ENCODE peak calls at places on chromosome 16, in six cellular contexts. Y, I, C, X, S and P are unnamed samples.

GRCh38 chr16:12067714-12068401 is 91.3 kb downstream of the SNX29 start:
- DNase-seq in Y (peak; percentile 69), I (peak; percentile 81), C (peak; percentile 38), X (no peak), S (peak; percentile 60), P (peak; percentile 72)

GRCh38 chr16:53826658-53827057 is 122.7 kb downstream of the FTO start:
- DNase-seq in Y (no peak), I (no peak), C (no peak), X (no peak), S (no peak), P (no peak)

GRCh38 chr16:19213885-19214284 is 45.8 kb downstream of the SYT17 start:
- DNase-seq in Y (no peak), I (peak; percentile 7), C (no peak), X (no peak), S (peak; percentile 12), P (no peak)

GRCh38 chr16:19757026-19757425 is 39.0 kb downstream of the IQCK start:
- DNase-seq in Y (no peak), I (no peak), C (no peak), X (no peak), S (no peak), P (no peak)

GRCh38 chr16:85419503-85420408 is 193.4 kb upstream of the GSE1 start:
- DNase-seq in Y (peak; percentile 8), I (no peak), C (no peak), X (peak; percentile 24), S (no peak), P (no peak)

GRCh38 chr16:71293921-71294320 is 4.7 kb upstream of the CMTR2 start:
- DNase-seq in Y (no peak), I (no peak), C (no peak), X (no peak), S (no peak), P (no peak)

GRCh38 chr16:9797306-9797705 is 384.9 kb downstream of the GRIN2A start:
- DNase-seq in Y (no peak), I (no peak), C (no peak), X (no peak), S (no peak), P (no peak)

GRCh38 chr16:1532081-1532760 is 1.2 kb upstream of the TMEM204 start:
- DNase-seq in Y (peak; percentile 59), I (no peak), C (no peak), X (peak; percentile 59), S (no peak), P (peak; percentile 51)

GRCh38 chr16:45454-45853 is 8.0 kb downstream of the POLR3K start:
- DNase-seq in Y (peak; percentile 5), I (no peak), C (no peak), X (no peak), S (no peak), P (no peak)

GRCh38 chr16:82439678-82440293 is 187.0 kb upstream of the CDH13 start:
- DNase-seq in Y (no peak), I (peak; percentile 18), C (no peak), X (no peak), S (no peak), P (no peak)

GRCh38 chr16:89191033-89191900 is 9.1 kb downstream of the SLC22A31 start:
- DNase-seq in Y (peak; percentile 36), I (no peak), C (no peak), X (peak; percentile 53), S (no peak), P (no peak)

GRCh38 chr16:85056211-85056748 is 28.7 kb downstream of the KIAA0513 start:
- DNase-seq in Y (no peak), I (no peak), C (peak; percentile 8), X (no peak), S (peak; percentile 16), P (no peak)

GRCh38 chr16:65068151-65068740 is 53.6 kb downstream of the CDH11 start:
- DNase-seq in Y (no peak), I (peak; percentile 48), C (no peak), X (no peak), S (no peak), P (no peak)

GRCh38 chr16:70252355-70252988 is 732 bp upstream of the EXOSC6 start:
- DNase-seq in Y (no peak), I (peak; percentile 67), C (peak; percentile 39), X (no peak), S (peak; percentile 39), P (no peak)

GRCh38 chr16:57711993-57712392 is 17.4 kb downstream of the DRC7 start:
- DNase-seq in Y (no peak), I (no peak), C (no peak), X (no peak), S (no peak), P (no peak)

GRCh38 chr16:17273142-17273561 is 197.6 kb downstream of the XYLT1 start:
- DNase-seq in Y (peak; percentile 67), I (no peak), C (peak; percentile 67), X (no peak), S (peak; percentile 52), P (no peak)

GRCh38 chr16:85935957-85936760 is 37.2 kb downstream of the IRF8 start:
- DNase-seq in Y (no peak), I (no peak), C (peak; percentile 87), X (peak; percentile 68), S (peak; percentile 85), P (no peak)

GRCh38 chr16:8958344-8958808 is 5.3 kb downstream of the USP7 start:
- DNase-seq in Y (no peak), I (no peak), C (peak; percentile 27), X (peak; percentile 66), S (peak; percentile 49), P (no peak)

GRCh38 chr16:50198802-50199410 is 45.8 kb downstream of the TENT4B start:
- DNase-seq in Y (no peak), I (no peak), C (no peak), X (no peak), S (no peak), P (no peak)

GRCh38 chr16:71387045-71387871 is 28.7 kb downstream of the CALB2 start:
- DNase-seq in Y (no peak), I (no peak), C (no peak), X (no peak), S (no peak), P (no peak)

GRCh38 chr16:1048442-1049112 is 24.0 kb upstream of the SSTR5 start:
- DNase-seq in Y (peak; percentile 51), I (peak; percentile 92), C (peak; percentile 14), X (no peak), S (peak; percentile 49), P (peak; percentile 39)

GRCh38 chr16:12061336-12062055 is 85.0 kb downstream of the SNX29 start:
- DNase-seq in Y (no peak), I (no peak), C (no peak), X (no peak), S (no peak), P (no peak)

GRCh38 chr16:68257251-68257905 is 6.9 kb upstream of the SLC7A6 start:
- DNase-seq in Y (no peak), I (no peak), C (no peak), X (no peak), S (no peak), P (no peak)

GRCh38 chr16:60059141-60059540 is 1325.0 kb upstream of the GOT2 start:
- DNase-seq in Y (no peak), I (no peak), C (no peak), X (no peak), S (no peak), P (no peak)

GRCh38 chr16:57045694-57046381 is 46.5 kb upstream of the CPNE2 start:
- DNase-seq in Y (peak; percentile 63), I (peak; percentile 31), C (no peak), X (no peak), S (peak; percentile 34), P (peak; percentile 32)

GRCh38 chr16:9092282-9092962 is 978 bp downstream of the HAPSTR1 start:
- DNase-seq in Y (peak; percentile 30), I (peak; percentile 49), C (peak; percentile 65), X (peak; percentile 72), S (peak; percentile 68), P (peak; percentile 47)

GRCh38 chr16:79751785-79752184 is 151.2 kb upstream of the MAF start:
- DNase-seq in Y (peak; percentile 16), I (no peak), C (no peak), X (no peak), S (no peak), P (no peak)

GRCh38 chr16:87602821-87603683 is 744 bp downstream of the JPH3 start:
- DNase-seq in Y (no peak), I (no peak), C (no peak), X (peak; percentile 24), S (peak; percentile 25), P (no peak)

GRCh38 chr16:81860310-81860709 is 81.2 kb downstream of the PLCG2 start:
- DNase-seq in Y (no peak), I (no peak), C (no peak), X (no peak), S (no peak), P (no peak)

GRCh38 chr16:89391-90302 is 11.6 kb downstream of the MPG start:
- DNase-seq in Y (no peak), I (no peak), C (no peak), X (peak; percentile 42), S (no peak), P (no peak)

GRCh38 chr16:84332975-84333684 is 35.2 kb upstream of the ATP2C2 start:
- DNase-seq in Y (peak; percentile 22), I (no peak), C (no peak), X (no peak), S (no peak), P (peak; percentile 75)